ENCODE peak calls at places on chromosomes 6 and 20, in nine cellular contexts. A is aorta; X is SJSA1; D is spleen; J is IMR-90; C is testis; K is CD8-positive, alpha-beta T cell; B is fibroblast of lung; T is left ventricle myocardium inferior. I is an unnamed sample.

GRCh38 chr6:149328083-149328482 is 10.6 kb downstream of the TAB2 start:
- DNase-seq in A (no peak), K (no peak), T (no peak), C (no peak), X (no peak), J (peak; percentile 12), B (no peak), D (no peak), I (no peak)

GRCh38 chr6:5361371-5361770 is 100.1 kb downstream of the FARS2 start:
- DNase-seq in D (no peak), B (peak; percentile 44), C (no peak), K (no peak), T (no peak), J (peak; percentile 41), X (peak; percentile 24), A (no peak), I (no peak)

GRCh38 chr6:143743256-143744166 is 65.7 kb downstream of the PHACTR2 start:
- DNase-seq in J (peak; percentile 45), K (no peak), T (peak; percentile 48), A (no peak), D (no peak), X (peak; percentile 88), B (peak; percentile 34), C (peak; percentile 52), I (no peak)

GRCh38 chr6:20319520-20320357 is 81.9 kb upstream of the E2F3 start:
- DNase-seq in A (peak; percentile 77), T (no peak), D (peak; percentile 97), J (no peak), K (peak; percentile 68), B (no peak), C (peak; percentile 70), X (no peak), I (no peak)

GRCh38 chr6:75932067-75932466 is 140.4 kb downstream of the IMPG1 start:
- DNase-seq in B (peak; percentile 9), X (no peak), T (peak; percentile 20), A (no peak), C (peak; percentile 63), K (no peak), D (no peak), J (peak; percentile 4), I (no peak)

GRCh38 chr6:149938571-149939462 is 3.0 kb upstream of the ULBP2 start:
- DNase-seq in X (peak; percentile 37), C (no peak), T (no peak), B (peak; percentile 9), D (peak; percentile 83), K (no peak), J (no peak), A (peak; percentile 57), I (no peak)

GRCh38 chr6:158460602-158461092 is 99.2 kb upstream of the TMEM181 start:
- DNase-seq in B (peak; percentile 77), A (no peak), D (no peak), K (no peak), J (peak; percentile 86), C (no peak), X (peak; percentile 90), T (no peak), I (no peak)

GRCh38 chr6:161151059-161151645 is 122.7 kb downstream of the AGPAT4 start:
- DNase-seq in X (no peak), J (no peak), B (no peak), K (no peak), D (no peak), T (no peak), A (no peak), C (no peak), I (no peak)

GRCh38 chr6:160163425-160163824 is 41.8 kb downstream of the SLC22A1 start:
- DNase-seq in A (no peak), J (no peak), K (no peak), D (no peak), C (no peak), B (no peak), X (no peak), T (no peak), I (no peak)

GRCh38 chr6:123027392-123027791 is 31.4 kb downstream of the CLVS2 start:
- DNase-seq in D (no peak), B (no peak), T (no peak), J (no peak), X (no peak), A (no peak), K (no peak), C (no peak), I (no peak)

GRCh38 chr20:46132705-46133120 is 14.6 kb downstream of the CD40 start:
- DNase-seq in C (peak; percentile 83), T (peak; percentile 68), A (peak; percentile 73), D (peak; percentile 91), K (peak; percentile 40), B (peak; percentile 40), J (peak; percentile 43), X (peak; percentile 37), I (peak; percentile 93)

GRCh38 chr6:168016176-168016620 is 18.7 kb downstream of the KIF25 start:
- DNase-seq in D (no peak), C (no peak), A (no peak), J (no peak), K (no peak), X (no peak), T (no peak), B (no peak), I (no peak)

GRCh38 chr6:144377586-144377985 is 92.5 kb downstream of the UTRN start:
- DNase-seq in J (peak; percentile 86), K (no peak), X (no peak), D (no peak), C (no peak), A (no peak), T (no peak), B (peak; percentile 72), I (no peak)

GRCh38 chr20:45792513-45793118 is 862 bp downstream of the DNTTIP1 start:
- DNase-seq in J (no peak), A (peak; percentile 55), C (no peak), D (peak; percentile 82), B (no peak), K (no peak), X (no peak), T (no peak), I (no peak)

GRCh38 chr20:59603176-59603575 is 1.2 kb upstream of the PHACTR3 start:
- DNase-seq in C (no peak), T (no peak), J (no peak), K (no peak), X (no peak), A (no peak), B (no peak), D (no peak), I (no peak)

GRCh38 chr6:112415366-112415765 is 68.2 kb downstream of the RFPL4B start:
- DNase-seq in C (no peak), J (no peak), D (no peak), A (no peak), B (no peak), T (no peak), K (no peak), X (no peak), I (no peak)

GRCh38 chr20:43963872-43964791 is 49.5 kb downstream of the TOX2 start:
- DNase-seq in C (peak; percentile 66), X (no peak), K (no peak), B (peak; percentile 44), A (peak; percentile 79), D (peak; percentile 81), T (peak; percentile 63), J (peak; percentile 49), I (peak; percentile 66)

GRCh38 chr6:14665827-14666724 is 548.5 kb downstream of the CD83 start:
- DNase-seq in J (peak; percentile 100), D (no peak), K (no peak), X (peak; percentile 13), A (peak; percentile 71), C (peak; percentile 38), T (no peak), B (peak; percentile 97), I (peak; percentile 90)
- H3K27ac ChIP-seq in J (peak overlapping the region; percentile 3), D (no peak overlapping the region), K (no peak overlapping the region), X (no peak overlapping the region), A (no peak overlapping the region), C (no peak overlapping the region), T (no peak overlapping the region), B (peak overlapping the region; percentile 49), I (peak overlapping the region; percentile 72)

GRCh38 chr20:48962976-48963730 is 41.6 kb downstream of the ARFGEF2 start:
- DNase-seq in T (no peak), K (no peak), J (no peak), A (no peak), X (no peak), B (no peak), C (no peak), D (no peak), I (peak; percentile 36)

GRCh38 chr20:48958743-48959142 is 37.2 kb downstream of the ARFGEF2 start:
- DNase-seq in C (no peak), D (no peak), A (no peak), X (no peak), K (no peak), B (no peak), J (no peak), T (no peak), I (no peak)

GRCh38 chr20:48957521-48957920 is 36.0 kb downstream of the ARFGEF2 start:
- DNase-seq in K (no peak), X (no peak), A (no peak), C (no peak), B (no peak), D (no peak), T (no peak), J (no peak), I (no peak)

GRCh38 chr20:48957053-48957481 is 35.6 kb downstream of the ARFGEF2 start:
- DNase-seq in A (no peak), J (no peak), C (no peak), B (no peak), T (no peak), X (no peak), D (no peak), K (no peak), I (no peak)

GRCh38 chr20:48959902-48960550 is 38.5 kb downstream of the ARFGEF2 start:
- DNase-seq in J (peak; percentile 55), K (no peak), D (no peak), B (no peak), A (no peak), T (no peak), C (no peak), X (no peak), I (no peak)
- H3K4me3 ChIP-seq in J (no peak overlapping the region), K (no peak overlapping the region), D (no peak overlapping the region), B (no peak overlapping the region), A (no peak overlapping the region), T (no peak overlapping the region), C (no peak overlapping the region), X (no peak overlapping the region), I (no peak overlapping the region)

GRCh38 chr6:24990227-24990843 is 54.6 kb upstream of the RIPOR2 start:
- DNase-seq in J (peak; percentile 86), T (no peak), D (no peak), C (no peak), B (peak; percentile 82), A (no peak), K (no peak), X (peak; percentile 82), I (no peak)
- H3K4me1 ChIP-seq in J (peaks cover 3% of the 10 kb centered on the region), T (no peaks in the 10 kb centered on the region), D (peaks cover 21% of the 10 kb centered on the region), C (no peaks in the 10 kb centered on the region), B (no peaks in the 10 kb centered on the region), A (no peaks in the 10 kb centered on the region), K (peaks cover 46% of the 10 kb centered on the region), X (peaks cover 22% of the 10 kb centered on the region), I (peaks cover 3% of the 10 kb centered on the region)

DNA sequence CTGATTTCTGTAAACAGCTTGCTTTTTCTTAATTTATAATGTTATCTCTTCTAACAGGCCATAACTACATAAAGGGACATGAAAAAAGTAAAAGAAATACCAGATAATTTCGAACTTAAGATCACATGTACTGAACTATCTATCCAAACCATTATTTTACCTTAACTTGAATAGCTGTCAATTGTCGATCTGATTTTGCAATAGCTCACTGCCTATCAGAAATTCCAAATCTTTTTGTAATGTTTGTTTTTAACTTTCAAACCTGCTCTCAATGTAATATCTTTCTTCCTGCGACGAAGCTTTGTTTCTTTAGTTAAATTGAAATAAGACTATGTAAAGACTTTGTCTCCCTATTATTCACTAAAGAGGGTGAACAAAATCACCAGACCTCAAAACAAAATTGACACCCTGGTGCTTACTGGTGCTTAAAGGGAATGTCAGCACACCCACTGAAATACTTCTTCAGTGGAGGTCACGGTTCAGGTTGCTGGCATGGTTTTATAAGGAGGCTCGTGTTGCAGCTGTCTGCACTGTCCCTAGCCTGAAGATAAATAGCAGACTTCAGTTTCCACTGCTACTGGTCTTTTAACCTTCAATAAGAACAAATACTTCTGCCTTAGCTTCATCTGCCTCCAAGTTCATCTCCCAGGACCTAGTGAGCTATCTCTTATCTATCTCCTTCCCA is 117.5 kb upstream of the QKI start:
- DNase-seq in B (peak; percentile 51), T (no peak), D (no peak), K (no peak), X (no peak), A (no peak), J (no peak), C (no peak), I (no peak)
- H3K27ac ChIP-seq in B (no peak overlapping the region), T (peak overlapping the region; percentile 75), D (no peak overlapping the region), K (no peak overlapping the region), X (no peak overlapping the region), A (no peak overlapping the region), J (no peak overlapping the region), C (no peak overlapping the region), I (no peak overlapping the region)

I was measured in RWPE2.